ENCODE peak calls at places on chromosomes 11 and 22, in eight cellular contexts. J is mesenchymal stem cell; D is right cardiac atrium; W is right lobe of liver; R is cardiac muscle cell; K is CD4-positive, CD25-positive, alpha-beta regulatory T cell; F is hepatocyte; N is CD8-positive, alpha-beta memory T cell. C is an unnamed sample.

GRCh38 chr11:112795142-112795815 is 165.9 kb upstream of the NCAM1 start:
- DNase-seq in J (peak), D (peak), W (no peak), R (peak), K (peak), F (peak), N (no peak), C (peak)

GRCh38 chr11:117328414-117329010 is 858 bp downstream of the CEP164 start:
- DNase-seq in J (peak), D (no peak), W (no peak), R (peak), K (no peak), F (peak), N (no peak), C (no peak)

GRCh38 chr11:46342237-46342636 is 5.0 kb upstream of the DGKZ start:
- DNase-seq in J (peak), D (peak), W (no peak), R (peak), K (peak), F (peak), N (no peak), C (no peak)

GRCh38 chr22:20089226-20089976 is 9.4 kb downstream of the DGCR8 start:
- DNase-seq in J (no peak), D (no peak), W (no peak), R (no peak), K (no peak), F (no peak), N (no peak), C (no peak)

GRCh38 chr22:42934338-42934737 is 77.3 kb upstream of the ARFGAP3 start:
- DNase-seq in J (no peak), D (no peak), W (no peak), R (no peak), K (no peak), F (no peak), N (no peak), C (no peak)

GRCh38 chr11:130737866-130738431 is 178.3 kb downstream of the SNX19 start:
- DNase-seq in J (peak), D (peak), W (no peak), R (peak), K (no peak), F (peak), N (no peak), C (no peak)

GRCh38 chr11:114080219-114080618 is 20.7 kb downstream of the ZBTB16 start:
- DNase-seq in J (peak), D (no peak), W (no peak), R (peak), K (no peak), F (no peak), N (peak), C (peak)

GRCh38 chr11:64609436-64610047 is 18.5 kb downstream of the SLC22A12 start:
- DNase-seq in J (no peak), D (peak), W (no peak), R (no peak), K (no peak), F (no peak), N (no peak), C (no peak)

GRCh38 chr22:33867118-33867863 is 53.0 kb downstream of the LARGE1 start:
- DNase-seq in J (peak), D (no peak), W (no peak), R (no peak), K (no peak), F (peak), N (no peak), C (no peak)

GRCh38 chr11:69848196-69848595 is 29.0 kb upstream of the FGF3 start:
- DNase-seq in J (peak), D (no peak), W (no peak), R (peak), K (no peak), F (peak), N (no peak), C (no peak)

GRCh38 chr11:133903056-133903455 is 53.7 kb downstream of the IGSF9B start:
- DNase-seq in J (no peak), D (no peak), W (peak), R (no peak), K (no peak), F (no peak), N (no peak), C (no peak)

GRCh38 chr11:5938603-5938965 is 3.5 kb upstream of the OR56A3 start:
- DNase-seq in J (no peak), D (no peak), W (no peak), R (no peak), K (no peak), F (no peak), N (no peak), C (no peak)

GRCh38 chr22:34669001-34669400 is 397.0 kb upstream of the ISX start:
- DNase-seq in J (no peak), D (no peak), W (no peak), R (no peak), K (no peak), F (no peak), N (no peak), C (no peak)

GRCh38 chr22:37229805-37230672 is 14.0 kb downstream of the RAC2 start:
- DNase-seq in J (peak), D (peak), W (no peak), R (peak), K (peak), F (no peak), N (peak), C (no peak)

GRCh38 chr22:48564995-48565394 is 1262.7 kb downstream of the BRD1 start:
- DNase-seq in J (no peak), D (peak), W (no peak), R (no peak), K (no peak), F (no peak), N (no peak), C (no peak)

GRCh38 chr22:38033522-38034277 is 23.5 kb upstream of the PICK1 start:
- DNase-seq in J (no peak), D (peak), W (no peak), R (no peak), K (no peak), F (no peak), N (no peak), C (no peak)

GRCh38 chr11:122804161-122804560 is 34.1 kb upstream of the CRTAM start:
- DNase-seq in J (no peak), D (no peak), W (no peak), R (no peak), K (no peak), F (no peak), N (no peak), C (peak)

GRCh38 chr22:33811686-33812085 is 108.6 kb downstream of the LARGE1 start:
- DNase-seq in J (peak), D (peak), W (peak), R (peak), K (no peak), F (peak), N (no peak), C (no peak)

GRCh38 chr11:72673284-72673942 is 809 bp downstream of the PDE2A start:
- DNase-seq in J (no peak), D (no peak), W (no peak), R (no peak), K (no peak), F (no peak), N (no peak), C (no peak)

GRCh38 chr11:7657306-7658025 is 15.8 kb downstream of the CYB5R2 start:
- DNase-seq in J (peak), D (peak), W (no peak), R (peak), K (peak), F (peak), N (peak), C (peak)

GRCh38 chr11:133501643-133502535 is 30.4 kb downstream of the OPCML start:
- DNase-seq in J (no peak), D (peak), W (no peak), R (no peak), K (no peak), F (no peak), N (no peak), C (no peak)

GRCh38 chr11:93967258-93967657 is 53.9 kb upstream of the HEPHL1 start:
- DNase-seq in J (no peak), D (no peak), W (no peak), R (no peak), K (no peak), F (no peak), N (no peak), C (no peak)

GRCh38 chr11:88275636-88276035 is 61.9 kb downstream of the CTSC start:
- DNase-seq in J (no peak), D (no peak), W (no peak), R (no peak), K (no peak), F (no peak), N (no peak), C (no peak)

GRCh38 chr11:69801513-69802335 is 17.5 kb downstream of the FGF3 start:
- DNase-seq in J (peak), D (no peak), W (no peak), R (peak), K (peak), F (peak), N (no peak), C (no peak)

GRCh38 chr11:17012179-17012578 is 2.0 kb downstream of the PLEKHA7 start:
- DNase-seq in J (no peak), D (no peak), W (peak), R (no peak), K (no peak), F (no peak), N (no peak), C (no peak)

GRCh38 chr11:91011503-91011902 is 788.7 kb upstream of the CHORDC1 start:
- DNase-seq in J (no peak), D (no peak), W (no peak), R (no peak), K (no peak), F (no peak), N (no peak), C (no peak)

GRCh38 chr22:44712156-44712555 is 10.2 kb downstream of the PRR5 start:
- DNase-seq in J (no peak), D (no peak), W (no peak), R (no peak), K (no peak), F (no peak), N (no peak), C (no peak)
- H3K27ac ChIP-seq in J (no peak), D (no peak), W (no peak), R (no peak), K (no peak), F (no peak), N (no peak), C (no peak)

GRCh38 chr22:28181332-28181731 is 262.3 kb upstream of the PITPNB start:
- DNase-seq in J (no peak), D (no peak), W (no peak), R (peak), K (no peak), F (no peak), N (no peak), C (no peak)
- H3K27ac ChIP-seq in J (peak), D (no peak), W (no peak), R (no peak), K (no peak), F (no peak), N (no peak), C (no peak)

DNA sequence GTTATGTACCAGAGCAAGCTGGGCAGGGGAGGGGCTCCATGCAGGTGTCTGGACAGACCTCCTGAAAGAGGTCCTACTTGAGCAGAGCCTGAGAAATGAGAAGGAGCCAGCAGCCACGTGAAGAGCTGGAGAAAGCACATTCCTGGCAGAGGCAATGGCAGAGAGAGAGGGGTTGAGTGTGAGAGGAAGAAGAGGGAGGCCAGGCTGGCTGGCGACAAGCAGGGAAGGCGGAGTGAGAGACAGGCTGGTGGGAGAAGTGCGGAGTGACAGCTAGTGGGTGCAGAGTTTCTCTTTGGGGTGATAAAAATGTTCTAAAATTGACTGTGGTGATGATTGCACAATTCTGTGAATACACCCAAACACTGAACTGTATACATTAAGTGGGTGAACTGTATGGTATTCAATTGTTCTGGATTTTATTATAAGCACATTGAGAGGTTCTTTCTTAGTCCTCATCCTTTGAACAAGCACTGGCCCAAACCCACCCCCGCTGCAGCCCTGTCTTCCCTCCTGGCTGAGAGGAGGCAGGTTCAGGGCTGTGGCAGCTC is 29.4 kb downstream of the RPL27A start:
- DNase-seq in J (no peak), D (no peak), W (no peak), R (no peak), K (no peak), F (no peak), N (no peak), C (no peak)
- H3K27ac ChIP-seq in J (no peak), D (no peak), W (no peak), R (no peak), K (no peak), F (no peak), N (no peak), C (no peak)

DNA sequence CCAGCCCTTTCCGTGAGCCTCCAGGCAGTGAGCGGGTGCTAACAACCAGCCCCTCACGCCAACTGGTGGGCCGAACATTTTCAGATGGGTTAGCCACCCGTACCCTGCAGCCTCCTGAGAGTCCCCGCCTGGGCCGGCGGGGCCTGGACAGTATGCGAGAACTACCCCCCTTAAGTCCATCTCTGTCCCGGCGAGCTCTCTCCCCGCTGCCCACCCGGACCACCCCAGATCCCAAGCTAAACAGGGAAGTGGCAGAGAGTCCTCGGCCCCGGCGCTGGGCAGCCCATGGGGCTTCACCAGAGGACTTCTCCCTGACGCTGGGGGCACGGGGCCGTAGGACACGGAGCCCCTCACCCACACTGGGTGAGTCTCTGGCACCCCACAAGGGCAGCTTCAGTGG is 20.6 kb downstream of the PHLDB1 start:
- DNase-seq in J (no peak), D (no peak), W (no peak), R (no peak), K (no peak), F (no peak), N (no peak), C (no peak)
- H3K27ac ChIP-seq in J (no peak), D (peak), W (no peak), R (no peak), K (no peak), F (no peak), N (no peak), C (peak)

GRCh38 chr11:82908311-82908710 is 6.8 kb downstream of the DDIAS start:
- DNase-seq in J (no peak), D (no peak), W (no peak), R (no peak), K (no peak), F (no peak), N (no peak), C (no peak)
- H3K27ac ChIP-seq in J (no peak), D (no peak), W (no peak), R (no peak), K (no peak), F (no peak), N (no peak), C (no peak)

C was measured in RWPE1.